ENCODE peak calls at places on chromosomes 1 and 21, in ten cellular contexts. A is CD8-positive, alpha-beta T cell; Q is astrocyte of the cerebellum; Y is AG04450; N is right lobe of liver; R is A673; T is WTC11; Z is neural progenitor cell; S is endothelial cell of umbilical vein; I is tibial artery. D is an unnamed sample.
A peak's percentile ranks its signal among the peaks of the same experiment; 100 is the strongest.

GRCh38 chr1:92577251-92577895 is 90.6 kb upstream of the GFI1 start:
- DNase-seq in R (no peak), Z (peak; percentile 7), T (no peak), N (no peak), A (no peak), S (peak; percentile 51), Q (no peak), Y (no peak), I (no peak), D (no peak)

GRCh38 chr1:201024251-201024998 is 911 bp upstream of the KIF21B start:
- DNase-seq in I (no peak), Q (no peak), R (no peak), T (no peak), A (no peak), Y (no peak), Z (peak; percentile 37), S (no peak), N (no peak), D (no peak)

GRCh38 chr21:43188712-43189151 is 19.9 kb downstream of the CRYAA start:
- DNase-seq in Z (no peak), Y (no peak), Q (no peak), T (peak; percentile 6), A (no peak), S (no peak), R (no peak), N (peak; percentile 37), I (peak; percentile 92), D (no peak)

GRCh38 chr1:34763142-34763781 is 3.7 kb downstream of the GJB4 start:
- DNase-seq in N (no peak), Q (no peak), T (no peak), A (no peak), S (no peak), Y (no peak), Z (no peak), I (no peak), R (no peak), D (no peak)

GRCh38 chr1:73611681-73612080 is 586.3 kb downstream of the LRRIQ3 start:
- DNase-seq in T (no peak), N (no peak), Q (no peak), Y (no peak), A (no peak), I (no peak), Z (no peak), S (no peak), R (no peak), D (no peak)

GRCh38 chr1:111275079-111275478 is 15.6 kb upstream of the CHIA start:
- DNase-seq in Q (peak; percentile 66), I (peak; percentile 73), S (no peak), Y (no peak), N (no peak), A (no peak), T (no peak), Z (no peak), R (no peak), D (peak; percentile 18)

GRCh38 chr1:67942269-67942668 is 108.2 kb downstream of the DIRAS3 start:
- DNase-seq in S (no peak), T (no peak), Q (no peak), A (no peak), R (no peak), I (no peak), Z (no peak), N (no peak), Y (no peak), D (no peak)

GRCh38 chr1:25875154-25875855 is at the start of gene PAQR7:
- DNase-seq in N (peak; percentile 91), Z (peak; percentile 87), Q (no peak), R (peak; percentile 62), S (peak; percentile 70), A (peak; percentile 56), Y (no peak), T (peak; percentile 80), I (peak; percentile 88), D (peak; percentile 87)

GRCh38 chr21:45443595-45444181 is 38.7 kb downstream of the COL18A1 start:
- DNase-seq in A (no peak), N (no peak), Q (no peak), S (no peak), R (no peak), T (no peak), I (no peak), Y (no peak), Z (no peak), D (no peak)

GRCh38 chr1:109248797-109249629 is at the start of gene CELSR2:
- DNase-seq in A (peak; percentile 57), I (peak; percentile 74), N (peak; percentile 42), Z (peak; percentile 95), Y (no peak), R (peak; percentile 90), T (peak; percentile 88), Q (no peak), S (peak; percentile 39), D (peak; percentile 93)

GRCh38 chr1:41122851-41123518 is 101.5 kb upstream of the SLFNL1 start:
- DNase-seq in R (peak; percentile 84), Q (peak; percentile 81), T (peak; percentile 15), Y (peak; percentile 72), Z (peak; percentile 15), N (no peak), A (no peak), S (peak; percentile 68), I (no peak), D (no peak)

GRCh38 chr1:234611799-234612351 is 1.9 kb upstream of the IRF2BP2 start:
- DNase-seq in T (peak; percentile 24), Z (peak; percentile 48), Q (no peak), N (peak; percentile 80), R (no peak), Y (no peak), S (no peak), A (peak; percentile 38), I (peak; percentile 92), D (no peak)

GRCh38 chr1:78410643-78411042 is 80.1 kb upstream of the PTGFR start:
- DNase-seq in S (no peak), R (no peak), T (no peak), Y (no peak), A (no peak), Q (no peak), N (no peak), Z (no peak), I (no peak), D (no peak)

GRCh38 chr1:220159026-220159425 is 65.1 kb downstream of the IARS2 start:
- DNase-seq in T (no peak), I (no peak), Y (no peak), N (no peak), Q (no peak), Z (no peak), R (no peak), A (no peak), S (no peak), D (no peak)
- TF ChIP-seq CTCF in T (no peak), I (no peak), Y (no peak), N (no peak), Q (no peak), Z (no peak), R (no peak), A (no peak), S (no peak), D (no peak)

DNA sequence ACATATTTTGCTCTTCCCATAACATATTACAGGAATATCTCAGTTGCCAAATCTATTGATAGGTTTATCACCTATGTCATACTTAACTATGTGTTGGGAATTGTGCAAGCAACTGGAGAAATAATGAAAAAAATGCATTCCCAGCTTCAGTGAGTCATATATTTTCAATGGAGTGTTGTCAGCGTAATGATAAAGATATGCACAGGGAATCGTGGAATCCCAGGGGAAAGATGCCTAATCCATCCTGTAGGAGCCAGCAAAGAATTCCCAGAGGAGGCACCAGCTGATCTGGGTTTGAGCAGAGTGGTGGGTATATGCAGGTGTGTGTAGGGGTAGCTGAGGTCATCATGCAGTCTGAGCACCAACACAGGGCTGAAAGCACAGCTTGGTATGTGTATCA is 213.3 kb upstream of the DAB1 start:
- DNase-seq in S (no peak), Y (no peak), I (no peak), Q (peak; percentile 3), T (no peak), A (no peak), N (no peak), R (peak; percentile 46), Z (no peak), D (no peak)
- TF ChIP-seq CTCF in S (no peak), Y (no peak), I (no peak), Q (no peak), T (no peak), A (no peak), N (no peak), R (no peak), Z (no peak), D (no peak)

DNA sequence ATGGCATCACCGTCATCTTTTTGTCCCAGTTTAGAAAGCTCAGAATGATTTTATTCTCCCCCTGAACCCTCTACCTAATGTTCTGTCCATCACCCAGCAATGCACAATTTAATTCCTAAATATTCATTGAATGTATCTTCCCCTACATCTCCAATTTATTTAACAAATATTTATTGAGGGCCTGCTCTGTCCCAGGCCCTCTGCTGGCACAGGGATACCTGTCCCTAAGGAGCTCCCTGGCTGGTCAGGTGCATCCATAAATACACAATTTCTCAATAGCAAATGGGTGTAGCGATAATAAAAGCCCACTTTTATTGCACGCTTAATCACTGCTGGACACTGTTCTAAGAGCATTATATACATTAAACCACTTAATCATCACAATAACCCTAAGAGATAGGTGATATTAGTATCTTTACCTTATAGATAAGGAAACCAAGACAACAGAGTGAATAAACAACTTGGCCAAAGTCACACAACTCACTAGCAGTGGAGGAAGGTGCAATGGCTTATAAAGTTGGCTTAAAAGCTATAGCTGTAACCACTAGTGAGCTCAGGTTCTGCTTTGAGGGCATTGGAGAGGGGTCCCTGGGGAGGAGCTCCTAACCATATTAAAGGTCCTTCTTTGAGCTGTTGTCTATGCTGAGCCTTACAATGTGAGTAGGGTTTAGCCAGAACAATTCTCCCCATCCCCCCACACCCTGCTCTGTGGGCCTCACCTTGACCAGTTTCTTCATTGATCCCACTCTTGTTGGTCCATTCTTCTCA is 126.3 kb upstream of the JUN start:
- DNase-seq in Z (no peak), I (no peak), N (no peak), A (no peak), R (no peak), Q (no peak), T (no peak), Y (no peak), S (no peak), D (no peak)
- TF ChIP-seq CTCF in Z (no peak), I (no peak), N (no peak), A (no peak), R (no peak), Q (no peak), T (no peak), Y (no peak), S (no peak), D (no peak)

DNA sequence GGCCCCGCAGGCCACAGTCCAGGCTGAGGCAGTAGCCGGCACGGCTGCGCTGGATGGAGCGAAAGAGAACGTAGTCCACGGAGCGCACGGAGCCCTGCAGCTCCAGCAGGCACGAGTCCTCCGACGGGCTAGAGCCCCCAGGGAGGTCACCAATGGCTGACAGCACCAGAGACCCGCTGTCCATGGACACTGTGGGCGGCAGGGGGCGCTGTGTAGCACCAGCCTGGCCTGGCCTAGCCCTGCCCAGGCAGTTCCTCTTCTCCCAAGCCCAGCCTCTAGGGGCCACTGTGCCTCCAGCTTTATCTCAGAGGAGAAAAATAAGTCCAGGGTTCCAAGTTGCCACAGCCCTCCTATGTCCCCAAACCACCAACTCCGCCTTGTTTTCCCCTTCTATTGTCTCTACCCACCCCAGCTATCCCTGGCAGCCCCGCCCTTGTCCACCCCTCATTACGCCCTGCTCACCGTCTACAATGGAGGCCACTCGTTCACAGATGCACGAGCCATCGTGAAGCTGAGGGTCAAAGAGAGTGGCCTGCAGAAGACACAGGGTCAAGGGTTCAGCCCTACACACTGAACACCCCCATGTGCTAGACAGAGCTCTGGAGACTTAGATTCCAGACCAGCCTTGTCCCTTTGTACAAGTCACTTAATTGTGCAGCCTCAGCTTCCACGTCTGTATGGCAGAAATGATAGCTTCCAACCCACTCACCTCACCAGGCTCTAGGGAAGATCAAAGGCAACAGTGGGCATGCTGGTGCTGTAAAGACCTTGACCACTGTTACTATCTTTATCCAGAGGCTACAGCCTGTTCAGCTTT is 4.4 kb downstream of the ENTREP3 start:
- DNase-seq in S (peak; percentile 89), A (peak; percentile 95), T (peak; percentile 99), Y (peak; percentile 81), Q (peak; percentile 79), N (peak; percentile 93), R (peak; percentile 98), I (peak; percentile 94), Z (peak; percentile 98), D (peak; percentile 97)
- TF ChIP-seq CTCF in S (peak; percentile 100), A (peak; percentile 98), T (peak; percentile 99), Y (peak; percentile 99), Q (peak; percentile 100), N (peak; percentile 99), R (peak; percentile 100), I (peak; percentile 100), Z (peak; percentile 99), D (peak; percentile 100)

D was measured in GM13976.